ENCODE peak calls at places on chromosome 3, in ten cellular contexts. K, H, Z, N, L, U, P, F, Y and W are unnamed samples. For H4K20me1, the result is how much of the 10 kb centered on the place peaks cover.

GRCh38 chr3:41223691-41224090 is 24.4 kb downstream of the CTNNB1 start:
- DNase-seq in K (no peak), H (no peak), Z (no peak), N (no peak), L (no peak), U (no peak), P (no peak), F (no peak), Y (no peak), W (no peak)

GRCh38 chr3:40752492-40752891 is 227.7 kb downstream of the ZNF621 start:
- DNase-seq in K (no peak), H (no peak), Z (no peak), N (no peak), L (peak), U (no peak), P (no peak), F (no peak), Y (no peak), W (no peak)

GRCh38 chr3:68088216-68088615 is 433.8 kb upstream of the SUCLG2 start:
- DNase-seq in K (no peak), H (no peak), Z (no peak), N (no peak), L (no peak), U (no peak), P (no peak), F (no peak), Y (no peak), W (no peak)

GRCh38 chr3:73437828-73438227 is 186.9 kb downstream of the PDZRN3 start:
- DNase-seq in K (no peak), H (no peak), Z (no peak), N (no peak), L (no peak), U (no peak), P (no peak), F (no peak), Y (no peak), W (no peak)

GRCh38 chr3:191412764-191413163 is 48.2 kb upstream of the PYDC2 start:
- DNase-seq in K (no peak), H (peak), Z (peak), N (peak), L (peak), U (peak), P (peak), F (no peak), Y (no peak), W (no peak)

GRCh38 chr3:13556214-13556613 is 7.3 kb downstream of the FBLN2 start:
- DNase-seq in K (no peak), H (no peak), Z (no peak), N (no peak), L (peak), U (no peak), P (no peak), F (no peak), Y (no peak), W (no peak)

GRCh38 chr3:193946945-193947344 is 189.0 kb upstream of the HES1 start:
- DNase-seq in K (no peak), H (peak), Z (no peak), N (peak), L (no peak), U (no peak), P (peak), F (peak), Y (no peak), W (no peak)

GRCh38 chr3:30657914-30658313 is 51.5 kb downstream of the TGFBR2 start:
- DNase-seq in K (no peak), H (peak), Z (no peak), N (no peak), L (no peak), U (no peak), P (peak), F (no peak), Y (no peak), W (no peak)

GRCh38 chr3:187104956-187105355 is 34.3 kb downstream of the RPL39L start:
- DNase-seq in K (no peak), H (peak), Z (no peak), N (no peak), L (no peak), U (no peak), P (peak), F (no peak), Y (no peak), W (no peak)

GRCh38 chr3:30749230-30749629 is 142.8 kb downstream of the TGFBR2 start:
- DNase-seq in K (no peak), H (peak), Z (no peak), N (no peak), L (no peak), U (no peak), P (peak), F (no peak), Y (no peak), W (no peak)

GRCh38 chr3:57544181-57545125 is at the start of gene DNAH12:
- DNase-seq in K (no peak), H (peak), Z (peak), N (peak), L (peak), U (no peak), P (peak), F (no peak), Y (peak), W (peak)

GRCh38 chr3:43477600-43477999 is 144.2 kb downstream of the ANO10 start:
- DNase-seq in K (no peak), H (no peak), Z (no peak), N (no peak), L (no peak), U (no peak), P (no peak), F (no peak), Y (no peak), W (no peak)

GRCh38 chr3:54731697-54732445 is 196.0 kb downstream of the LRTM1 start:
- DNase-seq in K (no peak), H (no peak), Z (no peak), N (no peak), L (no peak), U (no peak), P (no peak), F (no peak), Y (no peak), W (no peak)

GRCh38 chr3:177483182-177483967 is 286.1 kb upstream of the TBL1XR1 start:
- DNase-seq in K (no peak), H (no peak), Z (peak), N (no peak), L (peak), U (no peak), P (no peak), F (peak), Y (peak), W (peak)

GRCh38 chr3:60086811-60087210 is 1037.0 kb upstream of the CFAP20DC start:
- DNase-seq in K (no peak), H (peak), Z (no peak), N (peak), L (no peak), U (peak), P (peak), F (peak), Y (peak), W (no peak)

GRCh38 chr3:71579934-71580318 is 3.6 kb downstream of the FOXP1 start:
- DNase-seq in K (no peak), H (peak), Z (no peak), N (peak), L (peak), U (no peak), P (peak), F (no peak), Y (peak), W (peak)

GRCh38 chr3:141875374-141875892 is 1.0 kb upstream of the ATP1B3 start:
- DNase-seq in K (peak), H (peak), Z (peak), N (peak), L (peak), U (no peak), P (peak), F (peak), Y (peak), W (peak)

GRCh38 chr3:122932251-122932967 is 95.2 kb downstream of the SEMA5B start:
- DNase-seq in K (no peak), H (peak), Z (no peak), N (no peak), L (no peak), U (peak), P (no peak), F (no peak), Y (no peak), W (no peak)

GRCh38 chr3:32177702-32178198 is 60.7 kb upstream of the CMTM8 start:
- DNase-seq in K (peak), H (peak), Z (peak), N (peak), L (peak), U (peak), P (peak), F (peak), Y (peak), W (peak)

GRCh38 chr3:15315003-15315402 is 17.4 kb downstream of the SH3BP5 start:
- DNase-seq in K (no peak), H (peak), Z (no peak), N (no peak), L (no peak), U (no peak), P (peak), F (no peak), Y (no peak), W (no peak)

GRCh38 chr3:97910931-97911351 is 61.3 kb downstream of the RIOX2 start:
- DNase-seq in K (no peak), H (no peak), Z (no peak), N (no peak), L (no peak), U (no peak), P (no peak), F (no peak), Y (peak), W (peak)

GRCh38 chr3:14460342-14461005 is 58.1 kb downstream of the SLC6A6 start:
- DNase-seq in K (no peak), H (peak), Z (no peak), N (peak), L (no peak), U (no peak), P (peak), F (no peak), Y (no peak), W (no peak)

GRCh38 chr3:99630815-99631214 is 7.6 kb upstream of the COL8A1 start:
- DNase-seq in K (no peak), H (no peak), Z (no peak), N (no peak), L (no peak), U (no peak), P (no peak), F (no peak), Y (no peak), W (no peak)

GRCh38 chr3:42032693-42033349 is 58.3 kb upstream of the TRAK1 start:
- DNase-seq in K (no peak), H (peak), Z (no peak), N (no peak), L (peak), U (no peak), P (peak), F (no peak), Y (no peak), W (no peak)

GRCh38 chr3:107198522-107199271 is 178.5 kb upstream of the CCDC54 start:
- DNase-seq in K (no peak), H (peak), Z (no peak), N (no peak), L (no peak), U (no peak), P (peak), F (no peak), Y (no peak), W (no peak)

GRCh38 chr3:151974067-151974466 is 100.6 kb downstream of the SUCNR1 start:
- DNase-seq in K (no peak), H (peak), Z (no peak), N (no peak), L (peak), U (no peak), P (peak), F (no peak), Y (no peak), W (no peak)

DNA sequence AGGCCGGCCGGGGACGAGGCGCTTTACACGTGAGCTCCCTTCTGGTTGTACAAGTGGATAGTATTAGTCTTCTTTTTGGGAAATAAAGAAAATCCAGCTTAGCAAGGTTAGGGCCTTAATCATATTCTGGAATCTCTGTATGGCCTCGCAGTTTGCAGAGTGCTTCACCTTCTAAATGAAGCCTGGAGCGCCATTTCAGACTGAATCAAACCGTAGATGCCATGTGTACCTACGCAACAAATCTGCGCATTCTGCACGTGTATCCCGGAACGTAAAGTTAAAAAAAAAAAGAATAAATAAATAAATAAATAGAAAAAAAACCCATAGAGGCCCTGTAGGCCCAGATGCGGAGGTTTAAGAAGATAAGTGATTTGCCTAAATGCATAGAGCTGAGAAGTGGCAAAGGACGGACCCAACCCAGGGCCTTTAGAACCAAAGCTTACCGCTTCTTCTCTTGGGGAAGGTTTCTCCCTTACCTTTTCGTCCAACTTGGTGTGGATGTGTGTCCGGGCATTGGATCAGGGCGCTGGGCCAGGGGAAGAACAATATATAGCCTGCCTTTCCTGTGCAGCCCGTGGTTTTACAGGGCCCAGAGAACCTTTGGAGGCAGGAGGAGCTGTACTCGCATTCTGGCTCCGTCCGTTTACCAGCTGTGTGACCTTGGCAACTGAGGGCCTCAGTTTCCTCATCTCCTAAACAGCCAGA is 516 bp upstream of the P3H2 start:
- DNase-seq in K (no peak), H (no peak), Z (no peak), N (no peak), L (no peak), U (no peak), P (no peak), F (no peak), Y (no peak), W (no peak)
- H3K4me2 ChIP-seq in K (peak), H (no peak), Z (peak), N (peak), L (peak), U (peak), P (peak), F (peak), Y (no peak), W (no peak)

GRCh38 chr3:172536993-172537419 is 13.8 kb upstream of the TNFSF10 start:
- DNase-seq in K (no peak), H (no peak), Z (no peak), N (no peak), L (no peak), U (peak), P (no peak), F (no peak), Y (no peak), W (no peak)
- H3K4me3 ChIP-seq in K (no peak), H (no peak), Z (no peak), N (no peak), L (no peak), U (no peak), P (no peak), F (no peak), Y (no peak), W (no peak)

DNA sequence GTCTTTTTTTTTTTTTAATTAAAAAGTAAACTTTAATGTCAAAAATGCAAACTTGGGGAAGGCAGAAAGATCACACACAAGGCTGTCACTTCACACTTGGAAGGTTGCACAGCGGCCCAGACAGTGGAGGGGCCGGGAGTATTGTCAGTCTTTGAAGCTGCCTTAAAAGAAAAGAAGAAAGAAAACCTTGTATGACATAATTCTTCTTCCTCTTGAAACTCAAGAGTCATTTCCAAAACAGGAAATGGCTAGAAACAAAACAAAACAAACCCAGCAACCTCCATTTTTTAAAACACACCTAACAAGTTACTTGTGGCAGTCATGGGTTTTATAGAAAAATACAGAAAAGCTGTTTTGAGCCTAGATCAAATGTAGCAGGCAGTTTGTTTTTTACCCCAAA is 68.1 kb upstream of the MAGI1 start:
- DNase-seq in K (no peak), H (no peak), Z (no peak), N (no peak), L (no peak), U (no peak), P (no peak), F (no peak), Y (no peak), W (no peak)
- H4K20me1 ChIP-seq in K (under half), H (under half), Z (under half), N (under half), L (under half), U (under half), P (under half), F (under half), Y (under half), W (under half)

GRCh38 chr3:140053794-140054193 is 118.8 kb downstream of the CLSTN2 start:
- DNase-seq in K (no peak), H (no peak), Z (no peak), N (no peak), L (no peak), U (no peak), P (no peak), F (no peak), Y (no peak), W (no peak)

GRCh38 chr3:140050396-140050795 is 115.4 kb downstream of the CLSTN2 start:
- DNase-seq in K (no peak), H (no peak), Z (no peak), N (no peak), L (no peak), U (no peak), P (no peak), F (no peak), Y (no peak), W (no peak)

GRCh38 chr3:140055032-140055791 is 120.2 kb downstream of the CLSTN2 start:
- DNase-seq in K (no peak), H (no peak), Z (no peak), N (no peak), L (no peak), U (no peak), P (no peak), F (no peak), Y (no peak), W (no peak)

GRCh38 chr3:140053011-140053702 is 118.2 kb downstream of the CLSTN2 start:
- DNase-seq in K (no peak), H (no peak), Z (no peak), N (no peak), L (no peak), U (no peak), P (no peak), F (no peak), Y (no peak), W (no peak)

DNA sequence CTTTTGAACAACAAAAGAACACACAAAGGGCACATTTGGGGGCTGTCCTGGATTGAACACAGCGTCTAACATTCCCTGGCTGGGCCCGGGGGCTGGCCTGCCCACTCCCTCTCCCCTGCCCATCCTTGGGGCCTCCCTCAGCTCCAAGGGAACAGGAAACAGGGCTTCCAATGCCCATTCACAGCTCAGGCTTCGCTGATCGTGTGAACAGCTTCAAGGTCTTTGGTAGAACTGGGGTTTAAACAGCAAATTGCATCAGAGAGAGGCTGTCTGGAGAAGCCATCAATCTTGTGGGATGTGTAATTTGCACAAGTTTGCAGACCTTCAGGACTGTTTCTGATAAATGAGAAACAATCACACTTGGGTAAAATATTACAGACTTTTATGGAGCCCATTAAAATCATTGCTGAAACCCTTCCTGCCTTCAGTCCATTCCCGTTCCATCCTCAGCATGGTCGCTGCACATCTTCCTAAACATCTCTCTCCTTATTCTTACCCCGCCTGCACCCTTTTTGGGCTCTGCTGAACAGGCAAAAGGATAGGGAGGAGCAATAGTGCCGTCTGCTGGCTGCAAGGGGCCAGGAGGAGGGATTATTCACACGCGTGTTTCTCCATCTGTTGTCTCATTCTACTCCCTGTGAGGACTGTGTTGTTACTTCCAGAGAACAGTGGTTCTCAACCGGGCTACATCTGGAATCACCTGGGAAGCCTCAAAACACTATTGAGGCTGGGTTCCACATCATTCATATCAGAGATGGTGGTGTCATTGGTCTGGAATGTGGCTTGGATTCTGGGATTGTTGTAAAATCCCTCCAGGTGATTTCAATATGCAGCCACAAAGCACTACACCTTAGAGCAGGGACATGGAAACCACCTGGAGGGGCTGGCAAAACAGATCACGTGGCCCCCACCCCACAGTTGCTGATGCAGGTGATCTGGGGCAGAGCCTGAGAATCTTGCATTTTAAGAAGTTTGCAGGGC is 116.3 kb downstream of the CLSTN2 start:
- DNase-seq in K (no peak), H (no peak), Z (peak), N (no peak), L (peak), U (peak), P (no peak), F (peak), Y (peak), W (no peak)
- H3K4me2 ChIP-seq in K (no peak), H (no peak), Z (no peak), N (no peak), L (no peak), U (no peak), P (no peak), F (no peak), Y (no peak), W (no peak)

GRCh38 chr3:125024817-125025216 is 31.0 kb downstream of the HEG1 start:
- DNase-seq in K (no peak), H (peak), Z (no peak), N (no peak), L (no peak), U (no peak), P (peak), F (no peak), Y (no peak), W (no peak)
- H3K4me3 ChIP-seq in K (no peak), H (no peak), Z (no peak), N (no peak), L (no peak), U (no peak), P (no peak), F (no peak), Y (no peak), W (no peak)

GRCh38 chr3:148329481-148330220 is 368.1 kb upstream of the AGTR1 start:
- DNase-seq in K (no peak), H (peak), Z (peak), N (no peak), L (no peak), U (no peak), P (peak), F (no peak), Y (no peak), W (no peak)

GRCh38 chr3:148330486-148330885 is 367.2 kb upstream of the AGTR1 start:
- DNase-seq in K (no peak), H (no peak), Z (no peak), N (no peak), L (no peak), U (no peak), P (no peak), F (no peak), Y (no peak), W (no peak)

GRCh38 chr3:148333091-148333490 is 364.6 kb upstream of the AGTR1 start:
- DNase-seq in K (no peak), H (no peak), Z (peak), N (peak), L (no peak), U (no peak), P (no peak), F (no peak), Y (no peak), W (no peak)

GRCh38 chr3:148331111-148331818 is 366.4 kb upstream of the AGTR1 start:
- DNase-seq in K (no peak), H (no peak), Z (no peak), N (no peak), L (no peak), U (no peak), P (no peak), F (no peak), Y (no peak), W (no peak)

GRCh38 chr3:148332509-148332908 is 365.2 kb upstream of the AGTR1 start:
- DNase-seq in K (no peak), H (no peak), Z (no peak), N (no peak), L (no peak), U (no peak), P (no peak), F (no peak), Y (no peak), W (no peak)
- H4K20me1 ChIP-seq in K (under half), H (under half), Z (under half), N (under half), L (under half), U (under half), P (under half), F (under half), Y (under half), W (under half)

GRCh38 chr3:197787412-197787811 is 3.6 kb upstream of the LRCH3 start:
- DNase-seq in K (no peak), H (no peak), Z (no peak), N (peak), L (no peak), U (no peak), P (no peak), F (no peak), Y (no peak), W (no peak)

GRCh38 chr3:197784019-197784585 is 7.0 kb upstream of the LRCH3 start:
- DNase-seq in K (no peak), H (no peak), Z (no peak), N (no peak), L (no peak), U (no peak), P (no peak), F (no peak), Y (no peak), W (no peak)

GRCh38 chr3:197782230-197782629 is 8.8 kb upstream of the LRCH3 start:
- DNase-seq in K (no peak), H (no peak), Z (no peak), N (no peak), L (no peak), U (no peak), P (no peak), F (no peak), Y (no peak), W (no peak)
- H3K4me2 ChIP-seq in K (no peak), H (no peak), Z (no peak), N (no peak), L (peak), U (no peak), P (no peak), F (no peak), Y (no peak), W (peak)